ENCODE peak calls at places on chromosomes 6 and 20, in six cellular contexts. G is stimulated activated CD4-positive, alpha-beta T cell treated with anti-CD3 and anti-CD28 coated beads, Interleukin-1b, Interleukin-23, amount 100 ng/mL, for 1 hour; D is H54; M is Peyer's patch; S is type B pancreatic cell; Z is COR-L47. T is an unnamed sample.

GRCh38 chr6:136969930-136970329 is 47.8 kb downstream of the SLC35D3 start:
- DNase-seq in Z (peak), S (no peak), M (no peak), G (no peak), D (no peak), T (no peak)

GRCh38 chr6:32189082-32189741 is 790 bp downstream of the PBX2 start:
- DNase-seq in G (no peak), D (no peak), Z (no peak), M (no peak), S (no peak), T (no peak)

GRCh38 chr6:17490724-17491123 is 97.3 kb downstream of the CAP2 start:
- DNase-seq in G (no peak), M (no peak), D (peak), Z (no peak), S (no peak), T (no peak)

GRCh38 chr20:31860431-31861345 is 9.6 kb downstream of the DUSP15 start:
- DNase-seq in M (no peak), S (no peak), D (peak), G (no peak), Z (no peak), T (no peak)

GRCh38 chr20:62215020-62215990 is 4.8 kb downstream of the HRH3 start:
- DNase-seq in G (no peak), Z (peak), S (no peak), D (no peak), M (no peak), T (no peak)

GRCh38 chr6:134041093-134041492 is 11.3 kb downstream of the SLC2A12 start:
- DNase-seq in M (no peak), D (no peak), Z (no peak), G (no peak), S (no peak), T (no peak)

GRCh38 chr6:79755967-79756366 is 124.8 kb downstream of the SH3BGRL2 start:
- DNase-seq in Z (no peak), M (no peak), D (no peak), G (no peak), S (no peak), T (no peak)

GRCh38 chr6:151620179-151620578 is 126.4 kb downstream of the CCDC170 start:
- DNase-seq in G (no peak), M (no peak), Z (no peak), D (no peak), S (no peak), T (no peak)

GRCh38 chr6:134853111-134854055 is 96.5 kb downstream of the ALDH8A1 start:
- DNase-seq in G (no peak), Z (no peak), M (no peak), S (no peak), D (peak), T (peak)

GRCh38 chr6:53464942-53465460 is 79.9 kb downstream of the GCLC start:
- DNase-seq in G (no peak), D (no peak), Z (no peak), M (no peak), S (no peak), T (no peak)

GRCh38 chr6:98831057-98832031 is 3.0 kb upstream of the POU3F2 start:
- DNase-seq in S (peak), D (no peak), Z (peak), M (peak), G (no peak), T (no peak)

GRCh38 chr6:77511860-77512259 is 48.6 kb upstream of the HTR1B start:
- DNase-seq in S (no peak), G (no peak), D (no peak), Z (no peak), M (no peak), T (no peak)

GRCh38 chr6:170074907-170075306 is 216.0 kb downstream of the DLL1 start:
- DNase-seq in M (peak), G (no peak), D (no peak), Z (no peak), S (peak), T (no peak)

GRCh38 chr6:132530293-132530974 is 7.6 kb upstream of the TAAR9 start:
- DNase-seq in D (no peak), Z (peak), S (no peak), M (no peak), G (peak), T (peak)

GRCh38 chr6:169864148-169865030 is 113.0 kb downstream of the ERMARD start:
- DNase-seq in D (no peak), M (no peak), Z (peak), G (no peak), S (peak), T (no peak)

GRCh38 chr6:150208606-150209352 is 65.9 kb downstream of the PPP1R14C start:
- DNase-seq in M (no peak), S (no peak), G (no peak), Z (peak), D (no peak), T (no peak)

GRCh38 chr20:53133134-53133533 is 161.0 kb downstream of the TSHZ2 start:
- DNase-seq in G (no peak), M (no peak), D (no peak), S (no peak), Z (no peak), T (no peak)

GRCh38 chr6:72798196-72798595 is 176.3 kb downstream of the KCNQ5 start:
- DNase-seq in Z (no peak), S (no peak), G (no peak), M (no peak), D (no peak), T (no peak)

GRCh38 chr6:51753635-51754034 is 333.8 kb downstream of the PKHD1 start:
- DNase-seq in S (no peak), Z (no peak), D (peak), G (no peak), M (no peak), T (no peak)

GRCh38 chr6:75130784-75131183 is 75.1 kb downstream of the COL12A1 start:
- DNase-seq in Z (no peak), S (no peak), D (no peak), M (no peak), G (no peak), T (no peak)

GRCh38 chr20:23087587-23088275 is 1.6 kb upstream of the CD93 start:
- DNase-seq in D (no peak), S (no peak), M (no peak), G (no peak), Z (no peak), T (no peak)

GRCh38 chr20:44448753-44449546 is 26.7 kb upstream of the TTPAL start:
- DNase-seq in M (no peak), Z (no peak), S (no peak), G (no peak), D (no peak), T (no peak)

GRCh38 chr6:6915813-6916547 is 191.8 kb upstream of the RREB1 start:
- DNase-seq in S (no peak), M (no peak), D (no peak), G (no peak), Z (no peak), T (no peak)

GRCh38 chr6:17393335-17394191 is at the start of gene CAP2:
- DNase-seq in G (no peak), S (peak), D (peak), Z (peak), M (peak), T (no peak)

GRCh38 chr20:60446273-60447111 is 488.3 kb downstream of the CDH26 start:
- DNase-seq in D (no peak), M (no peak), S (no peak), G (no peak), Z (no peak), T (no peak)

GRCh38 chr20:44683263-44684046 is 31.7 kb upstream of the CCN5 start:
- DNase-seq in G (no peak), Z (peak), S (no peak), D (peak), M (peak), T (no peak)

GRCh38 chr6:68651018-68651985 is 16.2 kb downstream of the ADGRB3 start:
- DNase-seq in M (no peak), S (no peak), D (no peak), Z (no peak), G (no peak), T (no peak)

GRCh38 chr6:23410439-23410838 is 715.6 kb upstream of the NRSN1 start:
- DNase-seq in G (no peak), Z (no peak), D (no peak), M (no peak), S (no peak), T (no peak)

GRCh38 chr20:46348231-46348803 is 40.0 kb upstream of the CDH22 start:
- DNase-seq in S (no peak), M (no peak), G (no peak), D (no peak), Z (peak), T (no peak)

T was measured in Panc1.